ENCODE peak calls at places on chromosomes 3 and 15, in ten cellular contexts. O is A549, V is ovary, A is prostate gland, I is transverse colon, J is gastrocnemius medialis, Z is upper lobe of left lung, E is adrenal gland, B is GM12878, M is esophagus squamous epithelium. F is an unnamed sample.

GRCh38 chr15:39391230-39391629 is 189.6 kb upstream of the THBS1 start:
- DNase-seq in O (no peak), V (no peak), A (no peak), I (peak; percentile 32), J (no peak), Z (peak; percentile 45), E (no peak), B (no peak), M (no peak), F (no peak)

GRCh38 chr3:40387001-40387894 is at the start of gene ENTPD3:
- DNase-seq in O (no peak), V (peak; percentile 38), A (peak; percentile 17), I (peak; percentile 26), J (no peak), Z (peak; percentile 79), E (no peak), B (no peak), M (no peak), F (no peak)

GRCh38 chr15:88920186-88920891 is 7.2 kb upstream of the MFGE8 start:
- DNase-seq in O (peak; percentile 70), V (no peak), A (no peak), I (no peak), J (no peak), Z (no peak), E (no peak), B (no peak), M (no peak), F (no peak)

GRCh38 chr3:20061331-20061730 is 21.1 kb downstream of the KAT2B start:
- DNase-seq in O (no peak), V (no peak), A (no peak), I (no peak), J (no peak), Z (no peak), E (no peak), B (no peak), M (no peak), F (no peak)

GRCh38 chr15:100923902-100924301 is 4.7 kb downstream of the LRRK1 start:
- DNase-seq in O (no peak), V (no peak), A (no peak), I (no peak), J (no peak), Z (no peak), E (no peak), B (no peak), M (no peak), F (no peak)

GRCh38 chr3:138625707-138626365 is 17.3 kb downstream of the FAIM start:
- DNase-seq in O (no peak), V (no peak), A (no peak), I (no peak), J (no peak), Z (no peak), E (no peak), B (peak; percentile 11), M (no peak), F (no peak)

GRCh38 chr15:96066852-96067490 is 263.5 kb upstream of the NR2F2 start:
- DNase-seq in O (no peak), V (no peak), A (no peak), I (no peak), J (no peak), Z (no peak), E (no peak), B (no peak), M (no peak), F (no peak)

GRCh38 chr3:172387728-172388127 is 60.5 kb downstream of the GHSR start:
- DNase-seq in O (no peak), V (no peak), A (no peak), I (no peak), J (no peak), Z (no peak), E (no peak), B (no peak), M (no peak), F (no peak)

GRCh38 chr3:138694287-138695007 is 85.9 kb downstream of the FAIM start:
- DNase-seq in O (peak; percentile 56), V (no peak), A (no peak), I (no peak), J (no peak), Z (peak; percentile 38), E (no peak), B (no peak), M (no peak), F (no peak)

GRCh38 chr15:98650871-98651481 is 2.6 kb downstream of the IGF1R start:
- DNase-seq in O (peak; percentile 36), V (peak; percentile 72), A (peak; percentile 61), I (peak; percentile 16), J (no peak), Z (peak; percentile 33), E (peak; percentile 69), B (no peak), M (no peak), F (peak; percentile 48)

GRCh38 chr15:98648654-98649537 is 557 bp downstream of the IGF1R start:
- DNase-seq in O (peak; percentile 71), V (peak; percentile 78), A (peak; percentile 34), I (peak; percentile 49), J (peak; percentile 27), Z (peak; percentile 48), E (peak; percentile 65), B (no peak), M (no peak), F (no peak)

GRCh38 chr15:98651581-98652220 is 3.4 kb downstream of the IGF1R start:
- DNase-seq in O (peak; percentile 29), V (no peak), A (peak; percentile 34), I (no peak), J (no peak), Z (no peak), E (no peak), B (no peak), M (no peak), F (no peak)

GRCh38 chr15:98649621-98649995 is 1.3 kb downstream of the IGF1R start:
- DNase-seq in O (no peak), V (peak; percentile 72), A (no peak), I (peak; percentile 52), J (peak; percentile 20), Z (peak; percentile 45), E (no peak), B (no peak), M (no peak), F (no peak)

DNA sequence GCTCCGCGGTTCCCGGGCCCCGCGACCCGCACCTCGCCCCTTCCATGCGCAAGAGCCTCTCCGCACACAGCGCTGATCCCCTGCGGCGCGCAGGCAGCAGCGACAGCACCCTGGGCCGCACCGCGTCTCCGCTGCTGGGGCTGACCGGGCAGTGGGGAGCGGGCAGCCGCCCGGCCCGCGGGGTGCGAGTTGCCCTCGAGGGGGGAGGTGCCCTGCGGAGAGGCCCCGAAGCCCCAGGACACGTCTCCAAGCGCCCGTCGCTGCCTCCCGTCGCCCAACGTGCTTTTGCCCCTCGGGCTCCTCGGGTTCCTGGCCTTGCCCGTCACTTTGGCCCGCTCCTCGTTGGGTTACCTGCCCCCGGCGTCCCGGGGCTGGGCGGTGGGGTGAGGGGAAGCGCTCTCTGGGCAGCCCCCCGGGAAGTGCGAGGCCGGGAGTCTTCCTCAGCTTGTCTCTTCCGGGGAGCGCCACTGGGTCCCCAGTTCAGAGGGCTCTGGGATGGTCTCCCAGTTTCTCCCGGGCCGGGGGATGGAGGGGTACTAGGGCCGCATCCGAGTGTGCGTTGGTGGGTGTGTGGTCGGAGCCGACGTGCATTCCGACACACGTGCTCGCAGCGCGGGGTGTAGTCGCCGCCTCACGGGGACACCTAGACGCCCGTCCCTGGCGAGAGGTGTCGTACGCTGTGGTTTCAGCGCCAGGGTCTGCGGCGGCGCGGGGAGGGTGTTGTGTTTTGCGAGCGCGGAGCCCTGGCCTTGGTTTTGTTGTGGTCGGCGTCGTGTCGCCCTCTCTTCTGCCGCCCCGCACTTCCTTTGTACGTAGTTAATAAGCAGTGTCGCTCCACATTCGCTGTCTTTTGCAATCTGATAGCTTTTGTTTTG is 1.9 kb downstream of the IGF1R start:
- DNase-seq in O (peak; percentile 48), V (peak; percentile 71), A (peak; percentile 25), I (peak; percentile 30), J (no peak), Z (peak; percentile 45), E (peak; percentile 62), B (no peak), M (no peak), F (no peak)
- TF ChIP-seq POLR2A in O (no peak), V (peak; percentile 19), A (peak; percentile 51), I (peak; percentile 21), J (no peak), Z (peak; percentile 18), E (peak; percentile 65), B (no peak), M (peak; percentile 41), F (no peak)

DNA sequence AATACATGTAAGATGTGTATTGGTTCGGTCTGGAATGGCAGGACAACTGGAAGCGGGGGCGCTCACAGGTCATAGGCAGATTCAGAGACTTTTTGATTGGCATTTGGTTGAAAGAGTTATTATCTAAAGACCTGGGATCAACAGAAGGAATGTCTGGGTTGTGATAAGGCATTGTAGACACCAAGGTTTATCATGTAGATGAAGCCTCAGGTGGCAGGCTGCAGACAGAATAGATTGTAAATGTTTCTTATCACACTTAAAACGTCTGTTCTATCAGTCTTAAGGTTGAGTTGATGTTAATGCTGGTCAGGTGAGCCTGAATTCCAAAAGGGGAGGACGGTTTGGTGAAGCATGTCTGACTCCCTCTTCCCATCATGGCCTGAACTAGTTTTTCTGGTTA is 295.9 kb upstream of the PROK2 start:
- DNase-seq in O (no peak), V (no peak), A (no peak), I (no peak), J (no peak), Z (no peak), E (no peak), B (no peak), M (no peak), F (no peak)
- H3K4me1 ChIP-seq in O (no peaks in the 10 kb centered on the region), V (no peaks in the 10 kb centered on the region), A (no peaks in the 10 kb centered on the region), I (peaks cover 11% of the 10 kb centered on the region), J (no peaks in the 10 kb centered on the region), Z (peaks cover 6% of the 10 kb centered on the region), E (peaks cover 12% of the 10 kb centered on the region), B (peaks cover 72% of the 10 kb centered on the region), M (peaks cover 3% of the 10 kb centered on the region), F (peaks cover 6% of the 10 kb centered on the region)

GRCh38 chr3:23648965-23649328 is 156.8 kb upstream of the UBE2E1 start:
- DNase-seq in O (no peak), V (no peak), A (no peak), I (peak; percentile 63), J (no peak), Z (no peak), E (peak; percentile 53), B (no peak), M (no peak), F (no peak)
- TF ChIP-seq POLR2A in O (no peak), V (no peak), A (no peak), I (no peak), J (no peak), Z (no peak), E (no peak), B (no peak), M (no peak), F (no peak)

DNA sequence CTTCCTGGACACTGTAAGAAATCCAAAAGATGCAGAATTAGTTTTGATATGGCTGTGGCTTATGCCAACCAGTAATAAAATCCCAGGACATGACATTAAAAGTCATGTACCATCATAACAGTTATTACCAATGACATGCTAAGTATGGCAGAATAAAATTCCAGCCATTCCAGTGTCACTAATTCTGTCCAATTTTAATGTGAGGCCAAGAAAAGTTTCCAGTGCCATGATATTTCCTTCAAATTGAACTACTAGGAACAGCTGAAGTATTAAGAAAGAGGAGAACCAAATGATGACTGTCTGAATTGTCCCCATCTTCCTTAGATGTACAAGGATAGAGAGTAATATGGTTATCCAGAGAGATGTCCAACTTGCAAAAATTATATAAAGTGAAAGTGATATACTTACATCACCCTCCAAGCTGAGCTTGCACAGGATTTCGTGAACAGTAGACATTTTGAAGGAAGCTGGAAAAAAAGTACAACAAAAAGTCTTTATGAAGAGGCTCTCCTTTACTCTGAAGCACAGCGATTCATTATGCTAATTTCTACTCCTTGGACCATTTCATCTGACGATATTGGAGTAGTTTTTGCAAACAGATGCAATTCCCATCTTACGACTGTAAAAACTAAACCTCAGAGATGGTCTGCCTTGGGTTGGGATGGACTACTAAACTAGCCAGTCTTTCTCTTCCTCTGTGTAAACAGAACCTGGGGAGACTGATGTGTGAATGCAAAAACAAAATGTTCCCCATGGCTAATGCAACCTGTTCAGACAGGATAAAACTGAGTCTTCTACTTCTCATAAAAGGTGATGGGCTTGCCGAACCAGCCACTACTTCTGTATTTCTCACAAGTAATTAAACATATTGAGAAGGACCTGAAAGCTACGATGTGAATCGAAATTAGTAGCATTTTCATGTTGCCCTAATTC is 11.9 kb downstream of the ANXA2 start:
- DNase-seq in O (peak; percentile 24), V (no peak), A (peak; percentile 69), I (no peak), J (no peak), Z (no peak), E (no peak), B (no peak), M (no peak), F (no peak)
- H3K4me1 ChIP-seq in O (peaks cover 100% of the 10 kb centered on the region), V (peaks cover 12% of the 10 kb centered on the region), A (peaks cover 17% of the 10 kb centered on the region), I (peaks cover 32% of the 10 kb centered on the region), J (peaks cover 89% of the 10 kb centered on the region), Z (peaks cover 30% of the 10 kb centered on the region), E (peaks cover 27% of the 10 kb centered on the region), B (peaks cover 6% of the 10 kb centered on the region), M (peaks cover 15% of the 10 kb centered on the region), F (peaks cover 3% of the 10 kb centered on the region)